ENCODE peak calls at places on chromosomes 7 and 10, in six cellular contexts. One of them, this sample, is unnamed.

GRCh38 chr10:85602306-85602705 is 764.3 kb downstream of the GRID1 start:
- DNase-seq in CD8-positive, alpha-beta T cell: no peak
- DNase-seq in small intestine: no peak
- DNase-seq in cardiac muscle cell: no peak
- DNase-seq in tibial nerve: no peak
- DNase-seq in OCI-LY7: no peak
- DNase-seq in this sample: no peak

GRCh38 chr7:26627871-26628270 is 236.5 kb downstream of the SKAP2 start:
- DNase-seq in CD8-positive, alpha-beta T cell: no peak
- DNase-seq in small intestine: no peak
- DNase-seq in cardiac muscle cell: no peak
- DNase-seq in tibial nerve: no peak
- DNase-seq in OCI-LY7: no peak
- DNase-seq in this sample: no peak

GRCh38 chr7:113304104-113304503 is 185.8 kb upstream of the SMIM30 start:
- DNase-seq in CD8-positive, alpha-beta T cell: no peak
- DNase-seq in small intestine: no peak
- DNase-seq in cardiac muscle cell: no peak
- DNase-seq in tibial nerve: no peak
- DNase-seq in OCI-LY7: no peak
- DNase-seq in this sample: no peak

GRCh38 chr10:98431016-98431415 is 15.7 kb downstream of the HPS1 start:
- DNase-seq in CD8-positive, alpha-beta T cell: no peak
- DNase-seq in small intestine: no peak
- DNase-seq in cardiac muscle cell: no peak
- DNase-seq in tibial nerve: no peak
- DNase-seq in OCI-LY7: no peak
- DNase-seq in this sample: no peak

GRCh38 chr7:16649196-16649595 is 3.2 kb downstream of the BZW2 start:
- DNase-seq in CD8-positive, alpha-beta T cell: no peak
- DNase-seq in small intestine: no peak
- DNase-seq in cardiac muscle cell: no peak
- DNase-seq in tibial nerve: no peak
- DNase-seq in OCI-LY7: no peak
- DNase-seq in this sample: no peak

GRCh38 chr7:120170849-120171248 is 102.1 kb upstream of the KCND2 start:
- DNase-seq in CD8-positive, alpha-beta T cell: no peak
- DNase-seq in small intestine: no peak
- DNase-seq in cardiac muscle cell: no peak
- DNase-seq in tibial nerve: no peak
- DNase-seq in OCI-LY7: no peak
- DNase-seq in this sample: no peak

GRCh38 chr7:134992626-134993179 is 6.4 kb downstream of the AGBL3 start:
- DNase-seq in CD8-positive, alpha-beta T cell: no peak
- DNase-seq in small intestine: no peak
- DNase-seq in cardiac muscle cell: peak; percentile 66
- DNase-seq in tibial nerve: no peak
- DNase-seq in OCI-LY7: no peak
- DNase-seq in this sample: peak; percentile 50

GRCh38 chr7:156004265-156005201 is 192.3 kb upstream of the SHH start:
- DNase-seq in CD8-positive, alpha-beta T cell: no peak
- DNase-seq in small intestine: no peak
- DNase-seq in cardiac muscle cell: no peak
- DNase-seq in tibial nerve: no peak
- DNase-seq in OCI-LY7: no peak
- DNase-seq in this sample: no peak

GRCh38 chr10:128393546-128393945 is 267.3 kb upstream of the MKI67 start:
- DNase-seq in CD8-positive, alpha-beta T cell: no peak
- DNase-seq in small intestine: no peak
- DNase-seq in cardiac muscle cell: no peak
- DNase-seq in tibial nerve: no peak
- DNase-seq in OCI-LY7: no peak
- DNase-seq in this sample: no peak

GRCh38 chr10:6401562-6402348 is 178.3 kb downstream of the PRKCQ start:
- DNase-seq in CD8-positive, alpha-beta T cell: peak; percentile 40
- DNase-seq in small intestine: peak; percentile 91
- DNase-seq in cardiac muscle cell: peak; percentile 94
- DNase-seq in tibial nerve: peak; percentile 46
- DNase-seq in OCI-LY7: peak; percentile 88
- DNase-seq in this sample: peak; percentile 76

GRCh38 chr7:148783801-148784527 is 85.3 kb downstream of the CUL1 start:
- DNase-seq in CD8-positive, alpha-beta T cell: no peak
- DNase-seq in small intestine: no peak
- DNase-seq in cardiac muscle cell: no peak
- DNase-seq in tibial nerve: no peak
- DNase-seq in OCI-LY7: no peak
- DNase-seq in this sample: no peak

GRCh38 chr10:16116404-16117304 is 256.3 kb upstream of the MINDY3 start:
- DNase-seq in CD8-positive, alpha-beta T cell: no peak
- DNase-seq in small intestine: peak; percentile 2
- DNase-seq in cardiac muscle cell: peak; percentile 18
- DNase-seq in tibial nerve: no peak
- DNase-seq in OCI-LY7: peak; percentile 20
- DNase-seq in this sample: no peak

GRCh38 chr7:89247207-89247606 is 451.7 kb upstream of the TEX47 start:
- DNase-seq in CD8-positive, alpha-beta T cell: no peak
- DNase-seq in small intestine: no peak
- DNase-seq in cardiac muscle cell: no peak
- DNase-seq in tibial nerve: no peak
- DNase-seq in OCI-LY7: no peak
- DNase-seq in this sample: no peak

GRCh38 chr7:17524746-17525145 is 226.3 kb downstream of the AHR start:
- DNase-seq in CD8-positive, alpha-beta T cell: no peak
- DNase-seq in small intestine: no peak
- DNase-seq in cardiac muscle cell: peak; percentile 40
- DNase-seq in tibial nerve: no peak
- DNase-seq in OCI-LY7: no peak
- DNase-seq in this sample: no peak

GRCh38 chr7:36261019-36261754 is 108.1 kb downstream of the EEPD1 start:
- DNase-seq in CD8-positive, alpha-beta T cell: no peak
- DNase-seq in small intestine: no peak
- DNase-seq in cardiac muscle cell: peak; percentile 42
- DNase-seq in tibial nerve: no peak
- DNase-seq in OCI-LY7: no peak
- DNase-seq in this sample: no peak

GRCh38 chr7:113202282-113202681 is 83.9 kb upstream of the SMIM30 start:
- DNase-seq in CD8-positive, alpha-beta T cell: no peak
- DNase-seq in small intestine: no peak
- DNase-seq in cardiac muscle cell: no peak
- DNase-seq in tibial nerve: no peak
- DNase-seq in OCI-LY7: no peak
- DNase-seq in this sample: no peak

GRCh38 chr7:122166708-122167107 is 22.7 kb upstream of the AASS start:
- DNase-seq in CD8-positive, alpha-beta T cell: no peak
- DNase-seq in small intestine: no peak
- DNase-seq in cardiac muscle cell: peak; percentile 92
- DNase-seq in tibial nerve: no peak
- DNase-seq in OCI-LY7: no peak
- DNase-seq in this sample: no peak

GRCh38 chr10:132096863-132097478 is 31.2 kb downstream of the JAKMIP3 start:
- DNase-seq in CD8-positive, alpha-beta T cell: no peak
- DNase-seq in small intestine: no peak
- DNase-seq in cardiac muscle cell: no peak
- DNase-seq in tibial nerve: no peak
- DNase-seq in OCI-LY7: no peak
- DNase-seq in this sample: no peak

GRCh38 chr10:69211104-69211503 is 9.0 kb upstream of the HKDC1 start:
- DNase-seq in CD8-positive, alpha-beta T cell: no peak
- DNase-seq in small intestine: no peak
- DNase-seq in cardiac muscle cell: no peak
- DNase-seq in tibial nerve: no peak
- DNase-seq in OCI-LY7: no peak
- DNase-seq in this sample: no peak

GRCh38 chr7:143126146-143126545 is 5.7 kb upstream of the PIP start:
- DNase-seq in CD8-positive, alpha-beta T cell: no peak
- DNase-seq in small intestine: no peak
- DNase-seq in cardiac muscle cell: peak; percentile 62
- DNase-seq in tibial nerve: no peak
- DNase-seq in OCI-LY7: no peak
- DNase-seq in this sample: no peak

GRCh38 chr7:132643302-132643701 is 67.0 kb upstream of the PLXNA4 start:
- DNase-seq in CD8-positive, alpha-beta T cell: no peak
- DNase-seq in small intestine: no peak
- DNase-seq in cardiac muscle cell: peak; percentile 15
- DNase-seq in tibial nerve: no peak
- DNase-seq in OCI-LY7: no peak
- DNase-seq in this sample: no peak

DNA sequence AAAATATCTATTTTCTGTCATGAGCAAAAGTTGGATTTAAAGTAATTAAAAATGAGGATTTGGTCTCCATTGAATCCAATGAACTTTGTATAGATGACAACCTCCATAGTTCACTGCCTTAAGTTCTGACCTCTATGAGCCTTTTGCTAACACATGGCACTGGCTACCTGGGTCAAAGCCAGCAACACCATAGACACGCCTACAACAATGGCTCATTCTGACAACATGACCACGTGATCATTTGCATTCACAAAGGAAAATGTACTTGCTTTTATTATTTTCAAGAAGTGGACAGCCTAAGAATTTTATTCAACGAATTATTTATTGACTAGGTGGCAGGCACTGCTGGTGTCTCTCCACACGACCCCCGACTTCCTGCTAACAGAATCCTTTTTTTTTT is 90.6 kb downstream of the CARD11 start:
- DNase-seq in CD8-positive, alpha-beta T cell: no peak
- DNase-seq in small intestine: no peak
- DNase-seq in cardiac muscle cell: no peak
- DNase-seq in tibial nerve: no peak
- DNase-seq in OCI-LY7: no peak
- DNase-seq in this sample: no peak
- H3K36me3 ChIP-seq in CD8-positive, alpha-beta T cell: peaks cover 8% of the 10 kb centered on the region
- H3K36me3 ChIP-seq in small intestine: no peaks in the 10 kb centered on the region
- H3K36me3 ChIP-seq in cardiac muscle cell: no peaks in the 10 kb centered on the region
- H3K36me3 ChIP-seq in tibial nerve: no peaks in the 10 kb centered on the region
- H3K36me3 ChIP-seq in OCI-LY7: peaks cover 58% of the 10 kb centered on the region
- H3K36me3 ChIP-seq in this sample: peaks cover 59% of the 10 kb centered on the region

GRCh38 chr10:116925061-116925460 is 75.8 kb downstream of the ENO4 start:
- DNase-seq in CD8-positive, alpha-beta T cell: no peak
- DNase-seq in small intestine: no peak
- DNase-seq in cardiac muscle cell: no peak
- DNase-seq in tibial nerve: no peak
- DNase-seq in OCI-LY7: no peak
- DNase-seq in this sample: no peak
- H3K4me3 ChIP-seq in CD8-positive, alpha-beta T cell: no peak overlapping the region
- H3K4me3 ChIP-seq in small intestine: no peak overlapping the region
- H3K4me3 ChIP-seq in cardiac muscle cell: no peak overlapping the region
- H3K4me3 ChIP-seq in tibial nerve: no peak overlapping the region
- H3K4me3 ChIP-seq in OCI-LY7: no peak overlapping the region
- H3K4me3 ChIP-seq in this sample: no peak overlapping the region

GRCh38 chr10:52316005-52316404 is 1.9 kb downstream of the DKK1 start:
- DNase-seq in CD8-positive, alpha-beta T cell: no peak
- DNase-seq in small intestine: no peak
- DNase-seq in cardiac muscle cell: peak; percentile 9
- DNase-seq in tibial nerve: no peak
- DNase-seq in OCI-LY7: no peak
- DNase-seq in this sample: no peak

GRCh38 chr10:52316500-52316899 is 2.4 kb downstream of the DKK1 start:
- DNase-seq in CD8-positive, alpha-beta T cell: no peak
- DNase-seq in small intestine: no peak
- DNase-seq in cardiac muscle cell: no peak
- DNase-seq in tibial nerve: no peak
- DNase-seq in OCI-LY7: no peak
- DNase-seq in this sample: no peak

GRCh38 chr10:52313350-52314006 is 603 bp upstream of the DKK1 start:
- DNase-seq in CD8-positive, alpha-beta T cell: no peak
- DNase-seq in small intestine: no peak
- DNase-seq in cardiac muscle cell: no peak
- DNase-seq in tibial nerve: no peak
- DNase-seq in OCI-LY7: no peak
- DNase-seq in this sample: no peak

GRCh38 chr10:52314007-52314821 is at the start of gene DKK1:
- DNase-seq in CD8-positive, alpha-beta T cell: no peak
- DNase-seq in small intestine: peak; percentile 74
- DNase-seq in cardiac muscle cell: peak; percentile 85
- DNase-seq in tibial nerve: peak; percentile 45
- DNase-seq in OCI-LY7: no peak
- DNase-seq in this sample: no peak

DNA sequence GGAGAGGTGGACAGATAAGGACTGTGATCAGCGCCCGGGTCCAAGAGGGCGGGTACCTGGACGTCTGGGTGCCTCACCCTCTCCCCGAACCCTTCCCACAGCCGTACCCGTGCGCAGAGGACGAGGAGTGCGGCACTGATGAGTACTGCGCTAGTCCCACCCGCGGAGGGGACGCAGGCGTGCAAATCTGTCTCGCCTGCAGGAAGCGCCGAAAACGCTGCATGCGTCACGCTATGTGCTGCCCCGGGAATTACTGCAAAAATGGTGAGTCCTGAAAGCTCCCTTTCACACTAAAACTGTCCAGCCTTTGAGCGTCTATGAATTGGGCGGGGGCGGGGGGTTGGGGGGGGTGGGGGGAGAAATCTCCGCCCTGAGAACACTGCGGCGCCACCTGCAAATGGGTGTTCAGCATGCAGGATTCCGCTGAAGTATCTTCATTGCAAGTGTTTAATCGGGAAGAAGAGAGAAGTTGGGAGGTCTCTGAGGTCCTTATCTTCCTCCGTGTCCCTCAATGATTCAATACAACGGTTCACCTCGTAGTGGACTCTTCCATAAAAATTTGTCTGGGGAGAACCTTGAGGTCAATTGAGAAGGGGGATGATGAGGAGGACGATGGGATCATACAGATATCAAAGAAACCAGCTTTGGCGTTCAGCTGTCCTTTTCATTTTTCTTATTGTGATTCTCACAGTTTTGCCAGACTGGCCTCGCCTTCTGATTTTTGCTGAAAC is 906 bp downstream of the DKK1 start:
- DNase-seq in CD8-positive, alpha-beta T cell: no peak
- DNase-seq in small intestine: no peak
- DNase-seq in cardiac muscle cell: peak; percentile 48
- DNase-seq in tibial nerve: no peak
- DNase-seq in OCI-LY7: no peak
- DNase-seq in this sample: no peak
- H3K27ac ChIP-seq in CD8-positive, alpha-beta T cell: no peak overlapping the region
- H3K27ac ChIP-seq in small intestine: no peak overlapping the region
- H3K27ac ChIP-seq in cardiac muscle cell: no peak overlapping the region
- H3K27ac ChIP-seq in tibial nerve: no peak overlapping the region
- H3K27ac ChIP-seq in OCI-LY7: no peak overlapping the region
- H3K27ac ChIP-seq in this sample: no peak overlapping the region

GRCh38 chr7:1537631-1538412 is 7.3 kb downstream of the MAFK start:
- DNase-seq in CD8-positive, alpha-beta T cell: no peak
- DNase-seq in small intestine: no peak
- DNase-seq in cardiac muscle cell: peak; percentile 99
- DNase-seq in tibial nerve: peak; percentile 93
- DNase-seq in OCI-LY7: no peak
- DNase-seq in this sample: no peak

GRCh38 chr7:1540391-1541271 is 10.1 kb downstream of the MAFK start:
- DNase-seq in CD8-positive, alpha-beta T cell: no peak
- DNase-seq in small intestine: no peak
- DNase-seq in cardiac muscle cell: no peak
- DNase-seq in tibial nerve: no peak
- DNase-seq in OCI-LY7: no peak
- DNase-seq in this sample: no peak

GRCh38 chr7:1541431-1542162 is 11.1 kb downstream of the MAFK start:
- DNase-seq in CD8-positive, alpha-beta T cell: no peak
- DNase-seq in small intestine: no peak
- DNase-seq in cardiac muscle cell: no peak
- DNase-seq in tibial nerve: no peak
- DNase-seq in OCI-LY7: no peak
- DNase-seq in this sample: no peak

GRCh38 chr7:1538544-1539345 is 8.2 kb downstream of the MAFK start:
- DNase-seq in CD8-positive, alpha-beta T cell: no peak
- DNase-seq in small intestine: no peak
- DNase-seq in cardiac muscle cell: no peak
- DNase-seq in tibial nerve: no peak
- DNase-seq in OCI-LY7: no peak
- DNase-seq in this sample: no peak

GRCh38 chr7:1539346-1540321 is 9.1 kb downstream of the MAFK start:
- DNase-seq in CD8-positive, alpha-beta T cell: no peak
- DNase-seq in small intestine: no peak
- DNase-seq in cardiac muscle cell: no peak
- DNase-seq in tibial nerve: no peak
- DNase-seq in OCI-LY7: no peak
- DNase-seq in this sample: no peak
- H3K36me3 ChIP-seq in CD8-positive, alpha-beta T cell: no peaks in the 10 kb centered on the region
- H3K36me3 ChIP-seq in small intestine: peaks cover 17% of the 10 kb centered on the region
- H3K36me3 ChIP-seq in cardiac muscle cell: no peaks in the 10 kb centered on the region
- H3K36me3 ChIP-seq in tibial nerve: no peaks in the 10 kb centered on the region
- H3K36me3 ChIP-seq in OCI-LY7: peaks cover 78% of the 10 kb centered on the region
- H3K36me3 ChIP-seq in this sample: peaks cover 37% of the 10 kb centered on the region